ENCODE peak calls at places on chromosomes 11 and 22, in seven cellular contexts. V is heart left ventricle, G is adrenal gland, C is IMR-90, I is A549, A is NB4, B is GM12891. J is an unnamed sample.

GRCh38 chr11:110712643-110713468 is 619 bp upstream of the ARHGAP20 start:
- DNase-seq in I (no peak), C (peak; percentile 52), V (no peak), G (peak; percentile 58), B (peak; percentile 3), A (no peak), J (no peak)

GRCh38 chr11:76248210-76248609 is 41.9 kb upstream of the WNT11 start:
- DNase-seq in C (no peak), V (no peak), G (no peak), I (peak; percentile 52), B (no peak), A (no peak), J (no peak)

GRCh38 chr11:68040121-68040956 is 1.5 kb downstream of the TCIRG1 start:
- DNase-seq in B (peak; percentile 88), V (peak; percentile 75), G (no peak), A (peak; percentile 94), C (peak; percentile 73), I (peak; percentile 51), J (peak; percentile 64)

GRCh38 chr11:102914238-102915043 is 39.7 kb upstream of the MMP12 start:
- DNase-seq in I (peak; percentile 18), B (no peak), V (no peak), G (peak; percentile 27), A (peak; percentile 32), C (peak; percentile 56), J (peak; percentile 3)

GRCh38 chr11:94132152-94132558 is 3.5 kb downstream of the PANX1 start:
- DNase-seq in C (peak; percentile 94), G (no peak), A (no peak), B (no peak), I (no peak), V (peak; percentile 67), J (no peak)

GRCh38 chr22:50216161-50216683 is 15.4 kb downstream of the SELENOO start:
- DNase-seq in I (no peak), V (no peak), C (no peak), A (no peak), B (no peak), G (no peak), J (no peak)

GRCh38 chr11:68751331-68751856 is at the start of gene TESMIN:
- DNase-seq in V (peak; percentile 88), C (peak; percentile 46), G (peak; percentile 92), B (peak; percentile 94), A (peak; percentile 93), I (peak; percentile 85), J (peak; percentile 86)

GRCh38 chr11:37504066-37504611 is 906.1 kb upstream of the RAG2 start:
- DNase-seq in V (no peak), B (peak; percentile 2), C (peak; percentile 90), G (peak; percentile 21), I (no peak), A (peak; percentile 13), J (peak; percentile 20)

GRCh38 chr22:40534379-40535188 is 101.9 kb downstream of the MRTFA start:
- DNase-seq in I (no peak), B (no peak), G (no peak), V (no peak), A (peak; percentile 71), C (peak; percentile 71), J (no peak)

GRCh38 chr11:2517386-2518064 is 72.7 kb downstream of the KCNQ1 start:
- DNase-seq in V (peak; percentile 19), B (no peak), C (no peak), I (no peak), A (no peak), G (no peak), J (no peak)

GRCh38 chr11:126061707-126062678 is 673 bp downstream of the CDON start:
- DNase-seq in B (no peak), G (no peak), A (no peak), V (peak; percentile 43), I (peak; percentile 74), C (peak; percentile 5), J (no peak)

GRCh38 chr22:26852176-26852575 is 194.8 kb downstream of the MIAT start:
- DNase-seq in A (peak; percentile 15), V (no peak), C (no peak), I (no peak), G (no peak), B (no peak), J (no peak)

GRCh38 chr11:25734592-25735211 is 597.2 kb upstream of the ANO3 start:
- DNase-seq in C (peak; percentile 19), B (no peak), V (no peak), I (no peak), A (peak; percentile 14), G (no peak), J (no peak)

GRCh38 chr11:120108785-120109168 is 29.1 kb downstream of the TRIM29 start:
- DNase-seq in A (no peak), G (no peak), B (no peak), V (no peak), I (no peak), C (no peak), J (no peak)

GRCh38 chr22:20395897-20396287 is 1.9 kb downstream of the ZNF74 start:
- DNase-seq in G (no peak), A (peak; percentile 24), I (no peak), C (no peak), V (no peak), B (no peak), J (no peak)

GRCh38 chr22:20391222-20391621 is 2.7 kb upstream of the ZNF74 start:
- DNase-seq in V (no peak), I (no peak), C (no peak), G (no peak), A (no peak), B (no peak), J (no peak)

GRCh38 chr22:20392983-20393704 is 807 bp upstream of the ZNF74 start:
- DNase-seq in B (no peak), C (no peak), I (no peak), A (peak; percentile 14), G (peak; percentile 25), V (no peak), J (no peak)

GRCh38 chr22:20395181-20395896 is 1.4 kb downstream of the ZNF74 start:
- DNase-seq in I (no peak), A (no peak), B (no peak), G (no peak), V (no peak), C (no peak), J (no peak)

DNA sequence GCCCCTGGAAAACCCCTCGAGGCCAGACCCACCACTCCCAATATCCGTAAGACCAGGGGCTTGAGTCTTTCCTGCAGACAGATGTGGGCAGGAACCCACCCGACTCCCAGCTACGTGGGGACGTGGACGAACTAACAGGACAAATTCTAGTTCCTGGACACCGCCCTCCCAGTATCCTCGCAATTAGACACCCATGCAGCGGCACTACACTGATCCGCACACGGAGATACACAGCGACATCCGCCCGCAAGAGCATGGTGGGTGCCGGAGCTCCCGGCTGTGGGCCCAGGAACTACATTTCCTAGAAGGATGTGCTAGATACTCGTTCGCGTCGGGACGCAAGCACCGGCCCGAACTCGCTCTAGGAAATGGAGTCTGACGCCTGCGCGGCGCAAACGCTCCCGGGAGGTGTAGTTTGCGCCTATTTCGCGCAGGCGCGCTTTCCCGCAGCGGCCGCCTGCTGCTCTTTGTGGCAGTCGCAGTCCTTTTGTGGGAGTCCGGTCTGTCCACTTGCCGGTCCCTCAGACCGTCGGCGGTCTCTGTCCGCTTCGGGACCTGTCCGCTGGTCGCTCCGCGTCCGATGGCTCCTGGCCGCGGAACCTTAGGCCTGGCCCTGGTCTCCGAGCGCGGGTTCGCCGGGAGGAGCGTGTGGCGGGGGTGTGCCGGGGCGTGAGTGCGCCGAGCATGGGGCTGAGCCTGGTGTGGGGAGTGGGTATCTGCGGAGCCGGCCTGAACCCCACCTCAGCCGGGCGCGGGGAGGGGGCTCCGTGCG is at the start of gene ZNF74:
- DNase-seq in I (peak; percentile 31), C (peak; percentile 88), A (peak; percentile 92), V (peak; percentile 94), G (peak; percentile 90), B (peak; percentile 66), J (peak; percentile 61)
- TF ChIP-seq POLR2A in I (peak; percentile 80), C (peak; percentile 55), A (peak; percentile 54), V (no peak), G (peak; percentile 69), B (peak; percentile 87), J (peak; percentile 46)

DNA sequence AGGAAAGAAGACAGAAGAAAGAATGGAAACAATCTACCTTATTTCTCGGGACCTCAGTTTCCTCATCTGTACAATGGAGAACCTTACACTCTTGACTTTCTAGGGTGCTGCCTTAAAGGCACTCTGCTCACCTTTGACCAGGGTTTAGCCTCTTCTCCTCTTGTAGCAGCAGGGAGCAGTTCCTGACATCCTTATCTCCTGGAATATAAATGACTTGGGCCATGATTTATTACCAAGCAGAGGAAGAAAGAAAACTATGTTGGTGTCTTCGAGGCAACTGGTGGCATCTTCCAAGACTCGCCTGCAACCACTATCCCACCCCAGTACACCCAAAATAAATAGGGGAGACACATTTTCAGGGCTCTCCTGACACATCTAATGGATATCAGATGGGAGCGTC is 314.2 kb downstream of the BUD13 start:
- DNase-seq in C (no peak), V (no peak), G (no peak), A (no peak), I (no peak), B (no peak), J (no peak)
- TF ChIP-seq POLR2A in C (no peak), V (no peak), G (no peak), A (no peak), I (no peak), B (no peak), J (no peak)

GRCh38 chr22:21570398-21570797 is 2.9 kb downstream of the UBE2L3 start:
- DNase-seq in A (no peak), C (no peak), V (no peak), I (no peak), G (no peak), B (no peak), J (no peak)
- TF ChIP-seq POLR2A in A (no peak), C (no peak), V (no peak), I (no peak), G (no peak), B (no peak), J (no peak)

GRCh38 chr11:12885717-12886226 is 123.3 kb upstream of the RASSF10 start:
- DNase-seq in G (no peak), I (no peak), V (no peak), A (no peak), B (no peak), C (no peak), J (no peak)

GRCh38 chr11:12886508-12886907 is 122.6 kb upstream of the RASSF10 start:
- DNase-seq in G (no peak), I (no peak), B (no peak), A (no peak), C (no peak), V (no peak), J (no peak)

GRCh38 chr11:12890476-12890875 is 118.6 kb upstream of the RASSF10 start:
- DNase-seq in B (no peak), V (no peak), I (no peak), A (no peak), C (peak; percentile 35), G (no peak), J (no peak)

GRCh38 chr11:12889243-12889642 is 119.9 kb upstream of the RASSF10 start:
- DNase-seq in V (peak; percentile 43), C (peak; percentile 67), I (no peak), A (peak; percentile 21), B (no peak), G (peak; percentile 24), J (peak; percentile 48)

DNA sequence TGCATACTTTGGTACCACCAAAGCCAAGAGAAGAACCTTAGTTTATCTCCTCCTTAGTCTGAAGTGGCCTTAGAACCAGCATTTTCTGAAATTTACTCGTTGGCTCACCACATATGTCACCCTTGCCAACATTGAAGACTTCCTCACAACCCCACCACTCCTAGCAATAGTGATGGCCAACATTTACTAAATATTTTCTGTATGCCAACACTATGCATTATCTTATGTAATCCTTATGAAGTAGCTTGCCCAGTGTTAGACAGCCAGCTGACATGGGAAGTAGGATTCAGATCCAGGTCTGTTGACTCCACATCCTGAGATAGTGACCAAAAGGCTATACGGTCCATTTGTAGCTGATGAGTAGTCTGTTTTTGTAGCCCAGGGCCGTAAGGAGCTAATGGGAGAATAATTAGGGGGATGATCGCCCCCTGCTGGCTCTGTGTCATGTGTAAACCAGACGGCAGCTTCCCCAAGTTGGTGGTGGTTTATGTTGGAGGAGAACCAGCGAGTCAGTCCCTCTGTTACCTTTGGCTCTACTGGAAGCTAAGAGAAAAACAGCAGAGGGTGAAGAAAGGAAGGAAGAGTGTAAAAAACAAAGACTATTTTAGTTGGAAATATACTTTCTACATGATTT is 120.5 kb upstream of the RASSF10 start:
- DNase-seq in C (peak; percentile 90), G (peak; percentile 76), V (peak; percentile 86), I (peak; percentile 64), B (peak; percentile 50), A (peak; percentile 74), J (peak; percentile 32)
- TF ChIP-seq POLR2A in C (peak; percentile 22), G (no peak), V (no peak), I (no peak), B (no peak), A (no peak), J (no peak)